ENCODE peak calls at places on chromosomes 4 and X, in six cellular contexts. One of them, this sample, is unnamed.

GRCh38 chr4:155077860-155078259 is 130.6 kb upstream of the NPY2R start:
- DNase-seq in K562: no peak
- DNase-seq in H1: peak
- DNase-seq in GM12891: no peak
- DNase-seq in GM12878: no peak
- DNase-seq in HepG2: no peak
- DNase-seq in this sample: no peak

GRCh38 chr4:174674305-174674840 is 152.1 kb upstream of the HPGD start:
- DNase-seq in H1: no peak
- DNase-seq in GM12878: no peak
- DNase-seq in HepG2: no peak
- DNase-seq in GM12891: no peak
- DNase-seq in K562: no peak
- DNase-seq in this sample: no peak

GRCh38 chr4:80113615-80114014 is 40.6 kb upstream of the ANTXR2 start:
- DNase-seq in K562: no peak
- DNase-seq in HepG2: no peak
- DNase-seq in H1: no peak
- DNase-seq in GM12891: no peak
- DNase-seq in GM12878: no peak
- DNase-seq in this sample: no peak

GRCh38 chr4:24690436-24690835 is 104.9 kb upstream of the SOD3 start:
- DNase-seq in H1: no peak
- DNase-seq in K562: no peak
- DNase-seq in GM12878: no peak
- DNase-seq in GM12891: no peak
- DNase-seq in HepG2: no peak
- DNase-seq in this sample: no peak

GRCh38 chrX:74180716-74181115 is 123.3 kb upstream of the ZCCHC13 start:
- DNase-seq in GM12891: no peak
- DNase-seq in K562: no peak
- DNase-seq in GM12878: no peak
- DNase-seq in H1: no peak
- DNase-seq in HepG2: no peak
- DNase-seq in this sample: no peak

GRCh38 chrX:40097101-40097491 is 662 bp downstream of the BCOR start:
- DNase-seq in HepG2: no peak
- DNase-seq in K562: peak
- DNase-seq in H1: no peak
- DNase-seq in GM12878: no peak
- DNase-seq in GM12891: no peak
- DNase-seq in this sample: no peak

GRCh38 chr4:74598611-74599325 is 153.8 kb downstream of the AREG start:
- DNase-seq in GM12878: no peak
- DNase-seq in K562: no peak
- DNase-seq in GM12891: no peak
- DNase-seq in H1: no peak
- DNase-seq in HepG2: no peak
- DNase-seq in this sample: no peak

GRCh38 chrX:19810370-19810769 is 77.0 kb downstream of the SH3KBP1 start:
- DNase-seq in HepG2: no peak
- DNase-seq in K562: no peak
- DNase-seq in H1: no peak
- DNase-seq in GM12891: no peak
- DNase-seq in GM12878: no peak
- DNase-seq in this sample: no peak

GRCh38 chr4:127162741-127163140 is 470.0 kb upstream of the INTU start:
- DNase-seq in K562: no peak
- DNase-seq in HepG2: no peak
- DNase-seq in GM12891: no peak
- DNase-seq in GM12878: no peak
- DNase-seq in H1: no peak
- DNase-seq in this sample: no peak

GRCh38 chr4:159003420-159004253 is 99.2 kb upstream of the RAPGEF2 start:
- DNase-seq in K562: no peak
- DNase-seq in GM12891: no peak
- DNase-seq in H1: no peak
- DNase-seq in HepG2: no peak
- DNase-seq in GM12878: no peak
- DNase-seq in this sample: no peak

GRCh38 chr4:38889143-38889542 is 21.5 kb downstream of the FAM114A1 start:
- DNase-seq in HepG2: peak
- DNase-seq in K562: no peak
- DNase-seq in GM12891: peak
- DNase-seq in GM12878: peak
- DNase-seq in H1: no peak
- DNase-seq in this sample: no peak

GRCh38 chr4:88280228-88280795 is 4.0 kb downstream of the PPM1K start:
- DNase-seq in H1: no peak
- DNase-seq in K562: no peak
- DNase-seq in GM12891: no peak
- DNase-seq in HepG2: no peak
- DNase-seq in GM12878: no peak
- DNase-seq in this sample: no peak

GRCh38 chr4:115720611-115721010 is 607.2 kb upstream of the NDST4 start:
- DNase-seq in K562: no peak
- DNase-seq in H1: no peak
- DNase-seq in GM12878: no peak
- DNase-seq in HepG2: no peak
- DNase-seq in GM12891: no peak
- DNase-seq in this sample: no peak

GRCh38 chr4:173990879-173991231 is 292.6 kb downstream of the FBXO8 start:
- DNase-seq in GM12878: no peak
- DNase-seq in HepG2: no peak
- DNase-seq in H1: no peak
- DNase-seq in GM12891: no peak
- DNase-seq in K562: no peak
- DNase-seq in this sample: no peak

GRCh38 chr4:122621010-122621616 is at the start of gene IL21:
- DNase-seq in H1: no peak
- DNase-seq in HepG2: no peak
- DNase-seq in GM12878: no peak
- DNase-seq in GM12891: no peak
- DNase-seq in K562: no peak
- DNase-seq in this sample: no peak

GRCh38 chr4:3638080-3638715 is 106.0 kb upstream of the LRPAP1 start:
- DNase-seq in HepG2: no peak
- DNase-seq in K562: no peak
- DNase-seq in H1: no peak
- DNase-seq in GM12878: no peak
- DNase-seq in GM12891: no peak
- DNase-seq in this sample: no peak
- TF ChIP-seq POLR2AphosphoS5 in HepG2: no peak
- TF ChIP-seq POLR2AphosphoS5 in K562: no peak
- TF ChIP-seq POLR2AphosphoS5 in H1: no peak
- TF ChIP-seq POLR2AphosphoS5 in GM12878: no peak
- TF ChIP-seq POLR2AphosphoS5 in GM12891: no peak
- TF ChIP-seq POLR2AphosphoS5 in this sample: no peak

GRCh38 chr4:100109921-100110320 is 80.3 kb downstream of the DDIT4L start:
- DNase-seq in HepG2: no peak
- DNase-seq in GM12891: no peak
- DNase-seq in H1: no peak
- DNase-seq in K562: no peak
- DNase-seq in GM12878: no peak
- DNase-seq in this sample: no peak

GRCh38 chr4:100108869-100109268 is 81.4 kb downstream of the DDIT4L start:
- DNase-seq in GM12878: no peak
- DNase-seq in HepG2: no peak
- DNase-seq in H1: no peak
- DNase-seq in GM12891: no peak
- DNase-seq in K562: no peak
- DNase-seq in this sample: no peak

GRCh38 chr4:100103671-100104070 is 86.6 kb downstream of the DDIT4L start:
- DNase-seq in HepG2: no peak
- DNase-seq in H1: no peak
- DNase-seq in GM12878: no peak
- DNase-seq in K562: no peak
- DNase-seq in GM12891: no peak
- DNase-seq in this sample: no peak

GRCh38 chr4:100100985-100101384 is 89.3 kb downstream of the DDIT4L start:
- DNase-seq in GM12891: no peak
- DNase-seq in K562: no peak
- DNase-seq in H1: no peak
- DNase-seq in GM12878: no peak
- DNase-seq in HepG2: no peak
- DNase-seq in this sample: no peak

GRCh38 chr4:100106982-100107381 is 83.3 kb downstream of the DDIT4L start:
- DNase-seq in GM12891: no peak
- DNase-seq in GM12878: peak
- DNase-seq in K562: no peak
- DNase-seq in HepG2: no peak
- DNase-seq in H1: no peak
- DNase-seq in this sample: no peak
- TF ChIP-seq TAF1 in GM12891: no peak
- TF ChIP-seq TAF1 in GM12878: no peak
- TF ChIP-seq TAF1 in K562: no peak
- TF ChIP-seq TAF1 in HepG2: no peak
- TF ChIP-seq TAF1 in H1: no peak
- TF ChIP-seq TAF1 in this sample: no peak

DNA sequence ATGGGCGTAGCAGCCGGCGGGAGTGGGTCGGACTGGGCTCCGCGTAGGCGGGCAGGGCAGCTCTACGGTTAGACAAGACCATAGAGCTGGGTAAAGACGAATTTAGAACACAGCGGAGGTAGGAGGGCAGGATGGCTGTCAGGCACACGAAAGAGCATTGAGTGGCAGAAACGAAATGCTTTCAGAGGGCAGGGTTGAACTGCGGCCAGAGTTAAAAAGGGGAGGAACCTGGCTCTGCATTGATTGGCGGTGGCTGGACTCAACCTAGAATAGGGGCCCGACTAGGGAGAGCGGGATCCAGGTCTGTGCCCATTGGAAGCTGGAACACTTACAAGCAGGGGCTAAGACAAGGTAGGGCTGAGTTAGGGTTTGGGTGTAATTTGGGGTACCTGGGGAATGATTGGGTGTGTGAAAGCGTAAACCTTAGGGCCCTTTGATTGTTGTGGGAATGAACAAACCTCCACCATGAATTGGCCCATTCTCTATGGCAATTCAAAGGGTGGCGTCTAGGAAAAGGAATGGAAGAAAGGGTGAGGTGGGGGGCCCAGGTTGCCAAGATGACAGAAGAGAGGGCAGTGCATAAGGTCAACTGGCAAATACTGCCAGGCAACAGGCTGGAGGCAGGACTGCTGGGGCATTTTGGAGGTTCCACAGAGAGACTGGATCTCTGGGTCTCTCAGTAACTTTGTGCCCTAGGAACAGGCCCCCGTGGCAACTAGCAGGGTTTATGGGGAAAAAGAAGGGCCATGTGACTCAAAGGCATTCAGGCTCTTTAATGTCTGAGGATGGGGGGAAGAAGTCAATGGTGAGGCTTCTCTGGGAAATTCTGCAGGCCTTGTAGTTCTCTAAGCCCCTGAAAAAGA is 911 bp upstream of the ELK1 start:
- DNase-seq in H1: no peak
- DNase-seq in GM12891: no peak
- DNase-seq in K562: no peak
- DNase-seq in HepG2: no peak
- DNase-seq in GM12878: no peak
- DNase-seq in this sample: no peak
- TF ChIP-seq POLR2A in H1: no peak
- TF ChIP-seq POLR2A in GM12891: no peak
- TF ChIP-seq POLR2A in K562: peak
- TF ChIP-seq POLR2A in HepG2: no peak
- TF ChIP-seq POLR2A in GM12878: no peak
- TF ChIP-seq POLR2A in this sample: no peak

DNA sequence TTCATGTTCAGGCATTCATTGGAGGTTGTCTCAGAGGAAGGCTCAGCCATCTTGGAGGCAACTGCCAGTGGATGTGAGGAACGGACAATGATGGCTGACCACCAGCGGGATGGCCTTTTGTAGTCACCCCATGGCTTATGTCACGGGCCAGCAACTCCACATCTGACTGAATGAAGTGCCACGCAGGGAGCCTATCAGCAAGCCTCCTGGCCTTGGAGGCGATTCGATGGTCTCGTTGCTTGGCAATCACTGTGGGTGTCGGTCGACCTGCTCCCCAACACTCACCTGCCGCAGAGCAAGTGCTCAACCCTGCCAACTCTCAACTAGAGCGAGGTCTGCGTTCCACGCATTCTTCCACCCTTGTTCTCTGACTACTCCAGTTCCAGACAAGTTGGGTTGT is 7.4 kb downstream of the H2BW2 start:
- DNase-seq in H1: no peak
- DNase-seq in GM12878: no peak
- DNase-seq in HepG2: no peak
- DNase-seq in K562: no peak
- DNase-seq in GM12891: no peak
- DNase-seq in this sample: no peak
- TF ChIP-seq POLR2AphosphoS5 in H1: no peak
- TF ChIP-seq POLR2AphosphoS5 in GM12878: no peak
- TF ChIP-seq POLR2AphosphoS5 in HepG2: no peak
- TF ChIP-seq POLR2AphosphoS5 in K562: no peak
- TF ChIP-seq POLR2AphosphoS5 in GM12891: no peak
- TF ChIP-seq POLR2AphosphoS5 in this sample: no peak

GRCh38 chr4:1047106-1047975 is 35.9 kb downstream of the FGFRL1 start:
- DNase-seq in GM12891: peak
- DNase-seq in GM12878: no peak
- DNase-seq in H1: peak
- DNase-seq in K562: no peak
- DNase-seq in HepG2: no peak
- DNase-seq in this sample: peak
- TF ChIP-seq TAF1 in GM12891: no peak
- TF ChIP-seq TAF1 in GM12878: no peak
- TF ChIP-seq TAF1 in H1: no peak
- TF ChIP-seq TAF1 in K562: no peak
- TF ChIP-seq TAF1 in HepG2: no peak
- TF ChIP-seq TAF1 in this sample: no peak

This sample was measured in GM12892.